ENCODE peak calls at places on chromosome 12, in eight cellular contexts. N is RWPE1, A is bronchial epithelial cell, Q is heart right ventricle, D is adrenal gland, P is HFFc6, M is mucosa of descending colon, U is prostate gland. L is an unnamed sample.

GRCh38 chr12:89636054-89636775 is 72.4 kb downstream of the ATP2B1 start:
- DNase-seq in N (peak; percentile 53), A (peak; percentile 91), Q (no peak), D (no peak), P (peak; percentile 59), M (no peak), U (no peak), L (no peak)

GRCh38 chr12:16449459-16449858 is 102.0 kb downstream of the MGST1 start:
- DNase-seq in N (no peak), A (no peak), Q (no peak), D (no peak), P (no peak), M (no peak), U (no peak), L (no peak)

GRCh38 chr12:93526786-93527428 is 45.6 kb upstream of the SOCS2 start:
- DNase-seq in N (peak; percentile 61), A (peak; percentile 82), Q (no peak), D (peak; percentile 68), P (peak; percentile 89), M (no peak), U (no peak), L (peak; percentile 90)

GRCh38 chr12:63353559-63353958 is 202.6 kb upstream of the AVPR1A start:
- DNase-seq in N (peak; percentile 28), A (peak; percentile 68), Q (no peak), D (no peak), P (no peak), M (no peak), U (no peak), L (no peak)

GRCh38 chr12:30926243-30927209 is at the start of gene TSPAN11:
- DNase-seq in N (peak; percentile 14), A (no peak), Q (peak; percentile 31), D (no peak), P (no peak), M (no peak), U (no peak), L (no peak)

GRCh38 chr12:111454311-111454710 is 48.6 kb downstream of the SH2B3 start:
- DNase-seq in N (no peak), A (no peak), Q (no peak), D (no peak), P (no peak), M (no peak), U (no peak), L (no peak)

GRCh38 chr12:93778306-93778705 is 101.1 kb downstream of the CRADD start:
- DNase-seq in N (no peak), A (peak; percentile 44), Q (no peak), D (peak; percentile 69), P (peak; percentile 94), M (no peak), U (peak; percentile 34), L (no peak)

GRCh38 chr12:3604750-3605638 is 114.0 kb downstream of the PRMT8 start:
- DNase-seq in N (peak; percentile 39), A (peak; percentile 46), Q (peak; percentile 80), D (peak; percentile 15), P (no peak), M (peak; percentile 63), U (peak; percentile 61), L (no peak)

GRCh38 chr12:131424270-131424669 is 286.6 kb upstream of the SFSWAP start:
- DNase-seq in N (no peak), A (no peak), Q (no peak), D (no peak), P (no peak), M (no peak), U (no peak), L (no peak)

GRCh38 chr12:25767613-25768012 is 190.9 kb upstream of the RASSF8 start:
- DNase-seq in N (no peak), A (peak; percentile 71), Q (no peak), D (no peak), P (peak; percentile 53), M (no peak), U (no peak), L (no peak)

GRCh38 chr12:112540021-112540420 is 121.3 kb downstream of the PTPN11 start:
- DNase-seq in N (no peak), A (no peak), Q (no peak), D (no peak), P (no peak), M (no peak), U (no peak), L (no peak)

GRCh38 chr12:112538740-112539139 is 120.0 kb downstream of the PTPN11 start:
- DNase-seq in N (no peak), A (no peak), Q (no peak), D (no peak), P (no peak), M (no peak), U (no peak), L (no peak)

GRCh38 chr12:112536367-112536730 is 117.6 kb downstream of the PTPN11 start:
- DNase-seq in N (no peak), A (no peak), Q (no peak), D (no peak), P (no peak), M (no peak), U (no peak), L (no peak)

GRCh38 chr12:112537710-112538396 is 119.1 kb downstream of the PTPN11 start:
- DNase-seq in N (no peak), A (no peak), Q (no peak), D (no peak), P (peak; percentile 7), M (no peak), U (no peak), L (no peak)

GRCh38 chr12:112539221-112539620 is 120.5 kb downstream of the PTPN11 start:
- DNase-seq in N (no peak), A (no peak), Q (no peak), D (no peak), P (no peak), M (no peak), U (no peak), L (no peak)
- TF ChIP-seq CTCF in N (no peak), A (no peak), Q (no peak), D (no peak), P (peak; percentile 35), M (no peak), U (no peak), L (no peak)

DNA sequence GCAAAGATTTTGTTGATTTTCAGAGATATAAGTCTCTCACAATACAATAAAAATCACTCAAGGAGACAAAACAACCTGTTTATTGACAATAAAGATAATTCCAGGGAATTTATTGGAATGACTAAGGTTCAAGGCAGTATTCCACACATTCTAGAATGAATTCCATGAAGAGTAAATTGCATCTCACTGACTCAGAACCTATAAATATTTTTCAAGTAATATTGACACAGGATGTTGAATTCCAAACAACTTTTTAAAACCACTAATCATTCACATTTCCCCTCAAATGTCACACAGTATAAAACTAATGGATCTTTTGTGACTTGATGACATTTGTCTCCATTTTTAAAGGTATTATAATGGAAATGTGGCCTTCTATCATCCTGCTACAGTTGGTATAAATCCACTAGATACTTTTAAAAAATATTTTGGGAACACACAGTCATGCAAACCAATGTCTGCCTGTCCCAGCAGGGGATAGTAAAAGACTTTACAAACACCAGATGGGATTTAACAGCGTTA is 42.1 kb upstream of the LGR5 start:
- DNase-seq in N (no peak), A (peak; percentile 32), Q (no peak), D (no peak), P (peak; percentile 23), M (no peak), U (no peak), L (no peak)
- TF ChIP-seq CTCF in N (no peak), A (no peak), Q (no peak), D (no peak), P (no peak), M (no peak), U (no peak), L (no peak)

GRCh38 chr12:65532162-65532561 is 253.7 kb downstream of the MSRB3 start:
- DNase-seq in N (no peak), A (no peak), Q (no peak), D (no peak), P (peak; percentile 78), M (no peak), U (no peak), L (no peak)
- TF ChIP-seq CTCF in N (no peak), A (no peak), Q (no peak), D (no peak), P (no peak), M (no peak), U (no peak), L (no peak)

DNA sequence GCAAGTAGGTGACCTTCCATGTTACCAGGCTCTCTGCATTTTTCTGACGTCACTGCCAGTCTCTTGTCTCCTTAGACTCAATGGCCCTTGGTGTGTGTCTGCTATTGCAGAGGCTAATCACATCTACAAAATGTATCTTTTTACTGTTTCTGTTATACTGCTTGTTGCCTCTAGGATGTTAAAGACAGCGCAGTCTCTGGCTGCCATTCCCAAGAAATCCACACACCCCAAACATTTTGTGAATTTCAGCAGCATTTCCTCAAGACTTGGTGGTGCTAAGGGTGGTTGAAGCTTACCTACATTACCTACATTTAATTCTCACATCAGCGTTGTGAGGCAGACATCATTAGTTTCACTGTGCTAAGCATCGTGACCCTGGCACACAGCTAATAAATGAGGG is 87.2 kb downstream of the C12orf75 start:
- DNase-seq in N (no peak), A (no peak), Q (no peak), D (no peak), P (no peak), M (no peak), U (no peak), L (no peak)
- TF ChIP-seq CTCF in N (no peak), A (no peak), Q (no peak), D (no peak), P (peak; percentile 55), M (no peak), U (no peak), L (no peak)

DNA sequence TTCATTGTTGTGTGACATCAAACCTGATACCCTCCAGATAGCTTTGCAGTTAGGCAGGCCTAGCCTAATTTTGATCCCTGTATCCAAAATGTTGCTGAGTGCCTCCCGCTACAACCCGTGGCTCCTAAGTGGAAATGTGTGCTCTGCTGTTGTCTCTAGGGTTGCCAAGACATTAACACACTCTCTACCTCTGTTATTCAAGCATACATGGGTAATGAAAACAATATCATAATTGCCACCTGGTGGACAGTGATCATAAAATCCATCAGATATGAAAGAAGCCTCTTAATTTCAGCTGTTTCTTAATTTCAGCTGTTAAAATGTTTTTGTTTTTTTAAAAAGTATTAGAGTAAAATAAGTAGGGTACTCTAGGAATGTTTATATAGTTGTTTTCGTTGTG is 93.5 kb downstream of the PLEKHA5 start:
- DNase-seq in N (peak; percentile 30), A (no peak), Q (no peak), D (no peak), P (no peak), M (no peak), U (no peak), L (no peak)
- TF ChIP-seq CTCF in N (no peak), A (no peak), Q (no peak), D (no peak), P (peak; percentile 76), M (no peak), U (no peak), L (peak; percentile 19)

DNA sequence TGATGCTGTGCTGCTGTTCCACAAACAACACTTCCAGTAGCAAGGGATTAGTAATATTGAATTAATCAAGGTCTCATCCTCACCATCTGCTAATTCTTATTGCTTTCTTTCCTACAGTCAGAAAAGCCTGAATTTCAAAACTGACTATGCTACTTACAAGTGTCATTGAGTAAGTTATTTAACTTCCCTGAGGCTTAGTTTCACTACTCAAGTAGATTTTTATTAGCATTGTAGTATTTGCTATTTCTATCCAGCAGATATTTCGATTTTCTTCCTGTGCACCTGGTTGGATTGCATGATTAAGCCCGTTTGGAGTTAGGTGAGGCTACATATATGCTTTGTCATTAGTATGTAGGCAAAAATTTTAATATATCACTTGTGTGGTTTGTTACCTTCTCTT is 591.5 kb downstream of the TRHDE start:
- DNase-seq in N (no peak), A (no peak), Q (no peak), D (no peak), P (no peak), M (no peak), U (no peak), L (no peak)
- TF ChIP-seq CTCF in N (no peak), A (no peak), Q (no peak), D (no peak), P (no peak), M (no peak), U (no peak), L (no peak)

L was measured in astrocyte of the cerebellum.